ENCODE peak calls at places on chromosome 1, in four cellular contexts. One of them, this sample, is unnamed.

GRCh38 chr1:60984066-60984799 is 98.1 kb upstream of the NFIA start:
- DNase-seq in stimulated activated CD8-positive, alpha-beta memory T cell treated with anti-CD3 and anti-CD28 coated beads, Interleukin-7, amount 100 ng/mL, for 4 hours: no peak
- DNase-seq in HFFc6: peak
- DNase-seq in stomach: no peak
- DNase-seq in this sample: no peak

GRCh38 chr1:41672641-41673313 is 188.3 kb upstream of the EDN2 start:
- DNase-seq in HFFc6: peak
- DNase-seq in stomach: no peak
- DNase-seq in stimulated activated CD8-positive, alpha-beta memory T cell treated with anti-CD3 and anti-CD28 coated beads, Interleukin-7, amount 100 ng/mL, for 4 hours: no peak
- DNase-seq in this sample: no peak

GRCh38 chr1:47997289-47998200 is at the start of gene TRABD2B:
- DNase-seq in stomach: peak
- DNase-seq in HFFc6: peak
- DNase-seq in stimulated activated CD8-positive, alpha-beta memory T cell treated with anti-CD3 and anti-CD28 coated beads, Interleukin-7, amount 100 ng/mL, for 4 hours: peak
- DNase-seq in this sample: peak

GRCh38 chr1:212217633-212218032 is 67.6 kb upstream of the PPP2R5A start:
- DNase-seq in stomach: peak
- DNase-seq in HFFc6: no peak
- DNase-seq in stimulated activated CD8-positive, alpha-beta memory T cell treated with anti-CD3 and anti-CD28 coated beads, Interleukin-7, amount 100 ng/mL, for 4 hours: no peak
- DNase-seq in this sample: no peak

GRCh38 chr1:58823481-58824010 is 39.7 kb upstream of the JUN start:
- DNase-seq in stomach: peak
- DNase-seq in HFFc6: peak
- DNase-seq in stimulated activated CD8-positive, alpha-beta memory T cell treated with anti-CD3 and anti-CD28 coated beads, Interleukin-7, amount 100 ng/mL, for 4 hours: no peak
- DNase-seq in this sample: no peak

GRCh38 chr1:79777481-79778219 is 771.1 kb upstream of the ADGRL4 start:
- DNase-seq in stimulated activated CD8-positive, alpha-beta memory T cell treated with anti-CD3 and anti-CD28 coated beads, Interleukin-7, amount 100 ng/mL, for 4 hours: no peak
- DNase-seq in stomach: no peak
- DNase-seq in HFFc6: no peak
- DNase-seq in this sample: no peak

GRCh38 chr1:21725738-21726392 is 56.7 kb upstream of the RAP1GAP start:
- DNase-seq in stimulated activated CD8-positive, alpha-beta memory T cell treated with anti-CD3 and anti-CD28 coated beads, Interleukin-7, amount 100 ng/mL, for 4 hours: no peak
- DNase-seq in HFFc6: no peak
- DNase-seq in stomach: no peak
- DNase-seq in this sample: no peak

GRCh38 chr1:223456747-223457146 is 63.5 kb downstream of the CCDC185 start:
- DNase-seq in HFFc6: no peak
- DNase-seq in stomach: no peak
- DNase-seq in stimulated activated CD8-positive, alpha-beta memory T cell treated with anti-CD3 and anti-CD28 coated beads, Interleukin-7, amount 100 ng/mL, for 4 hours: no peak
- DNase-seq in this sample: no peak

GRCh38 chr1:99535470-99536164 is 110.3 kb upstream of the PALMD start:
- DNase-seq in stimulated activated CD8-positive, alpha-beta memory T cell treated with anti-CD3 and anti-CD28 coated beads, Interleukin-7, amount 100 ng/mL, for 4 hours: no peak
- DNase-seq in stomach: no peak
- DNase-seq in HFFc6: no peak
- DNase-seq in this sample: no peak

GRCh38 chr1:110682898-110683297 is 8.2 kb upstream of the KCNA3 start:
- DNase-seq in stomach: no peak
- DNase-seq in stimulated activated CD8-positive, alpha-beta memory T cell treated with anti-CD3 and anti-CD28 coated beads, Interleukin-7, amount 100 ng/mL, for 4 hours: no peak
- DNase-seq in HFFc6: no peak
- DNase-seq in this sample: no peak

This sample was measured in naive thymus-derived CD4-positive, alpha-beta T cell.